ENCODE peak calls at places on chromosome 13, in five cellular contexts. N is CD4-positive, CD25-positive, alpha-beta regulatory T cell; D is stomach; Z is fibroblast of lung; U is A673. H is an unnamed sample. For H3K4me1 and H3K36me3, the result is how much of the 10 kb centered on the place peaks cover.

GRCh38 chr13:26658491-26658890 is 101.0 kb downstream of the WASF3 start:
- DNase-seq in N (no peak), D (no peak), Z (no peak), U (no peak), H (no peak)

GRCh38 chr13:44437356-44438233 is 64.0 kb downstream of the SERP2 start:
- DNase-seq in N (no peak), D (no peak), Z (peak), U (peak), H (no peak)

GRCh38 chr13:110123041-110123809 is 183.7 kb downstream of the COL4A1 start:
- DNase-seq in N (no peak), D (no peak), Z (peak), U (no peak), H (no peak)

GRCh38 chr13:42283574-42283973 is 11.6 kb downstream of the AKAP11 start:
- DNase-seq in N (no peak), D (no peak), Z (no peak), U (no peak), H (no peak)

GRCh38 chr13:21123956-21124355 is 52.4 kb downstream of the SKA3 start:
- DNase-seq in N (no peak), D (no peak), Z (no peak), U (no peak), H (no peak)

GRCh38 chr13:74110053-74110452 is 24.2 kb downstream of the KLF12 start:
- DNase-seq in N (no peak), D (no peak), Z (no peak), U (no peak), H (no peak)

GRCh38 chr13:101554420-101555125 is 102.1 kb downstream of the ITGBL1 start:
- DNase-seq in N (no peak), D (no peak), Z (no peak), U (peak), H (no peak)

GRCh38 chr13:27359203-27359821 is 65.1 kb upstream of the GTF3A start:
- DNase-seq in N (peak), D (peak), Z (peak), U (peak), H (peak)

GRCh38 chr13:41780736-41781708 is 179.9 kb downstream of the VWA8 start:
- DNase-seq in N (no peak), D (no peak), Z (peak), U (peak), H (no peak)

GRCh38 chr13:31049083-31049482 is 112.6 kb downstream of the HSPH1 start:
- DNase-seq in N (no peak), D (no peak), Z (no peak), U (no peak), H (no peak)

GRCh38 chr13:105159794-105160193 is 1375.7 kb downstream of the EFNB2 start:
- DNase-seq in N (no peak), D (no peak), Z (no peak), U (no peak), H (no peak)

GRCh38 chr13:59861676-59862075 is 302.1 kb downstream of the DIAPH3 start:
- DNase-seq in N (no peak), D (no peak), Z (no peak), U (peak), H (no peak)

GRCh38 chr13:40982772-40983171 is 36.3 kb downstream of the ELF1 start:
- DNase-seq in N (peak), D (no peak), Z (peak), U (peak), H (peak)

GRCh38 chr13:78827471-78827870 is 168.5 kb upstream of the OBI1 start:
- DNase-seq in N (no peak), D (no peak), Z (no peak), U (no peak), H (no peak)

GRCh38 chr13:44801990-44802389 is 187.3 kb downstream of the NUFIP1 start:
- DNase-seq in N (no peak), D (peak), Z (peak), U (no peak), H (no peak)

GRCh38 chr13:82565191-82565590 is 1317.1 kb downstream of the SLITRK1 start:
- DNase-seq in N (no peak), D (no peak), Z (no peak), U (no peak), H (no peak)

GRCh38 chr13:91368676-91369425 is 21.4 kb downstream of the MIR17HG start:
- DNase-seq in N (no peak), D (no peak), Z (peak), U (no peak), H (no peak)

GRCh38 chr13:80680786-80681366 is 339.9 kb upstream of the SPRY2 start:
- DNase-seq in N (no peak), D (no peak), Z (no peak), U (no peak), H (no peak)
- H3K4me1 ChIP-seq in N (under half), D (under half), Z (under half), U (under half), H (under half)

DNA sequence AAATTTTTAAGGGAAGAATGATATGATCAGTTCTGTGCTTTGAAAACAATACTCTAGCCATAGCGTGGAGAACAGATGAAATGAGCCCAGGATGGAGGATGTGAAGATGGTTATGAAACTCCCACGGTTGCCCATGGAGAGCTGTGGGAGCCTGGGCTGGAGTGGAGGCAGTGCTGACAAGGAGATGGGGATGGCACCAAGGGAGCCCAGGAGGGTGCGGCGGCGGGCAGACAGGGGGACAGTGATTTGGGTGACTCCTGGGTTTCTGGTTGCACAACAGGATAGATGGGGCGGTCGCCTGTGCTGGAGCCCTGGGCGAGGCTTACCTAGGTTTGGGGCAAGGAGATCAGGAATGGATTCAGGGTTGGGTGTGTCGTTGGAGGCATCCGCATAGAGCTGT is 15.9 kb downstream of the ARHGEF7 start:
- DNase-seq in N (no peak), D (no peak), Z (no peak), U (no peak), H (no peak)
- H3K36me3 ChIP-seq in N (under half), D (under half), Z (under half), U (under half), H (under half)

GRCh38 chr13:113489549-113490495 is 689 bp downstream of the DCUN1D2 start:
- DNase-seq in N (peak), D (peak), Z (peak), U (peak), H (peak)

GRCh38 chr13:113489171-113489548 is 1.4 kb downstream of the DCUN1D2 start:
- DNase-seq in N (no peak), D (no peak), Z (no peak), U (no peak), H (no peak)

GRCh38 chr13:113491418-113491883 is 940 bp upstream of the DCUN1D2 start:
- DNase-seq in N (no peak), D (peak), Z (peak), U (peak), H (no peak)

GRCh38 chr13:113491982-113492381 is 1.5 kb upstream of the DCUN1D2 start:
- DNase-seq in N (no peak), D (no peak), Z (no peak), U (no peak), H (no peak)

DNA sequence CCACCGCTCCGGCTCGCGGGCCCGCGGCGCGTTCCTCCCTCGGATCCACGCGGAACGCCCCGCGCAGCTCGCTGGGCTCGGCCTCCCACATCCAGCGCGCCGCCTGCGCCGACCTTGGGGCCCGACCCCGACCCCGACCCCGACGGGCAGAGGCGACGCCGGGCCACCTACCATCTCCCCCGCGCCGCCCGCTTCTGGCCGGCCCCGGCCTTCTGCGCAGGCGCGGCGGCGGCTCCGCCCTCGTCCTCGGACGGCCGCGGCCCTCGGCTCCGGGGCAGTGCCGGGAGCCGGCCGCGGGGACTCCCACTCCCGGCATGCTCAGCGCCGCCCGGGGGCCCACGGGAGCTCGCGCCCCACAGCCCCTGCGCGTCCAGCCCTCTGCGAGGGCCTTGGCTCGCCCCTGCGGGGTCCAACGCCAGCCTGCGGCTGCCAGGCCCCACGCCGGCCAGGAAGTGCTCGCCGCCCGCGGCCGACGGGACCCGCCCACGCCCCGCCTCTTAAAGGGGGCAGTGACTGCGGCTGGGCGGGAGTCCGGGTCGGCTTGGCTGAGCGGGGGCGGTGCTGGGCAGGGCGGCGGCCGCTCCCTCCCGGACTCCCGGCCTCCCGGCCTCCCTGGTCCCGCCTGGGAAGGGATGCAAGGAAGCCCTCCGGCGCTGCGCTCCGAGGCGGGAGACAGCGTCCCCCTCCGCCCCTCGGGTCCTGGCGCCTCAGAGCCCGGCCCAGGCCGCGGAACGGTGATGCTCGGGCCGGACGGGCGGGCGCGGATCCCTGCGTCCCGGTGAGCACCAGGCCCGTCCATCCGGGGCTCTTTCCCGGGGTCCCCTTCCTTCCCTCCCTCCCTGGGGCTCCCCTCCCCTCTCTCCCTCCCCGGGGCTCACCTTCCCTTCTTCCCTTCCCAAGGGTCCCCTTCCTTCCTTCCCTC is at the start of gene DCUN1D2:
- DNase-seq in N (peak), D (peak), Z (peak), U (peak), H (peak)
- H3K4me1 ChIP-seq in N (under half), D (half or more), Z (under half), U (under half), H (under half)

DNA sequence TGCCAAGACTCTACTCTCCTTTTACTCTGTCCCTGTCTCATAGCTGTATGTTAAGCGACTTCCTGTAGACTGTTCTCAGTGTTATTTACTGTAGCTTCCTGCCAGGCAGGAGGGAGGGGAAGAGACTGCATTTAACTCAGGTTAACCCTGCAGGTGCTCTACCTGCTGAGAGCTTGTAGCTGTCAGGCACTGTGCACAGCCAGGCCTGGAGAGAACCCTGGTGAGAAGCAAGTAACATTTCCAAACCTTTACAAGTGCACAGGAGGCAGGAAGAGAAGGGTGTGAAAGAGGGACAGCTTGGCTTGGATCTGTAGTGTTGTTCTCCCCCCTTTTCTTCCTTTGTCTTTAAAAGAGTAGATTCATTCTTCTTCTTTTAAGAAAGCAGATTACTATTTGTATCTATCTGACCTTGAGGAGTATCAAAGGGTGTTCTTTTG is 167.1 kb downstream of the LMO7 start:
- DNase-seq in N (no peak), D (peak), Z (no peak), U (no peak), H (no peak)
- H3K36me3 ChIP-seq in N (under half), D (under half), Z (under half), U (under half), H (under half)

GRCh38 chr13:112731667-112732616 is 42.1 kb downstream of the ATP11A start:
- DNase-seq in N (no peak), D (no peak), Z (no peak), U (no peak), H (no peak)

GRCh38 chr13:112732679-112733078 is 42.8 kb downstream of the ATP11A start:
- DNase-seq in N (no peak), D (no peak), Z (no peak), U (no peak), H (no peak)

GRCh38 chr13:112734696-112735547 is 45.1 kb downstream of the ATP11A start:
- DNase-seq in N (no peak), D (no peak), Z (no peak), U (no peak), H (no peak)

GRCh38 chr13:112733112-112733511 is 43.3 kb downstream of the ATP11A start:
- DNase-seq in N (no peak), D (no peak), Z (no peak), U (no peak), H (no peak)

GRCh38 chr13:112733661-112734379 is 44.0 kb downstream of the ATP11A start:
- DNase-seq in N (no peak), D (no peak), Z (peak), U (no peak), H (no peak)
- H3K4me1 ChIP-seq in N (under half), D (under half), Z (under half), U (under half), H (under half)

DNA sequence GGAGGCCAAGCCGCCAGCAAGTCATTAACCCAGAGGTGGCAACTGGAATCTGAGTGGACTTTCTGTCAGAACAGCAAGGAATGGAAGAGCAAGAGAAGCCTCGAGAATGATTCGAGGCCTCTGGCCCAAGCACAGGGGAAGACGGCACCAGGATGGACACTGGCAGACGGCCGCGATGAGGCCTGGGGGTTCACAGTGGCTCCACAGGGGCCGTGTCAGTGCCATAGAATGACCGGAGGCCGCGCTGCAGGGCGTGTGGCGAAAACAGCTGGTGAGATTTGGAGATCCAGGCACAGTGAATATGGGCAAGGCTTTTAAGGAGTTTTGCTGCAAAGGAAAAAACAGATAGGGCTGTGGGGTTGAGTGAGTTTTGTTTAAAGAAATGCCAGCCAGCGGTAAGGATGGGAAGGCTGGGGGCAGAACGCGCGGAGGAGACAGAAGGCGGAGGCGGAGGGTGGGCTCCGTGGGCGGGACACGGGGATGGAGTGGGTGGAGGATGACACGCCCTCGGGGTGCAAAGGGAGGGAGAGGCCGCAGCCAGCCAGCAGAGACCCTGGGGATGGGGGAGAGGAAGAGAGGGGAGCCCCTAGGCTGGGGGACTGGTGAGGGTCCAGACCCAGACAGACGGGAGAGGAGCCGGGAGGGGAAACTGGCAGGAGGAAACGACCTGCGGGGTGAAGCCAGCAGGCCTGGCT is 130.5 kb downstream of the RNF17 start:
- DNase-seq in N (no peak), D (no peak), Z (no peak), U (no peak), H (no peak)
- H3K36me3 ChIP-seq in N (under half), D (under half), Z (under half), U (under half), H (under half)

GRCh38 chr13:99059498-99060070 is 81.7 kb upstream of the DOCK9 start:
- DNase-seq in N (no peak), D (no peak), Z (no peak), U (no peak), H (no peak)
- H3K4me1 ChIP-seq in N (under half), D (under half), Z (under half), U (under half), H (under half)

GRCh38 chr13:39751805-39752204 is 96.3 kb downstream of the COG6 start:
- DNase-seq in N (no peak), D (no peak), Z (no peak), U (no peak), H (no peak)
- H3K36me3 ChIP-seq in N (under half), D (under half), Z (under half), U (under half), H (under half)

DNA sequence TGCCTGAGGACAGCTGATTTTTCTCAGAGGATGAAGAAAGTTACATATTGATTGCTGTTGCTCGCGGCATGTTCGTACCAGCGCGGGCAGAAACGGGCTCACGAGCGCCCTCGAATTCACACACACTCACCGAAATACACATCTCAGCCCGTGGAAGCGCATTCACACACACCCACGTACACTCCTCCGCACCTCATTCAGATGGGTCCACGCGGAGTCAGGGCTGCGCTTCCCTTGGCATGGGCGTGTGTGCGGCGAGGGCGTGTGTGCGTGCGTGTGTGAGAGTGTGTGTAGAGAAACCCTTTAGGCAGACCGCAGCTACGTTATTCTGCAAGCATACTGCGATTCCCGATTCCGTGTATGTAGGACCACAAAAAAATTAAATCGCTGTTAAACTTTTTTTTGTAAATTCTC is 2.1 kb upstream of the PCDH17 start:
- DNase-seq in N (no peak), D (no peak), Z (no peak), U (peak), H (no peak)
- H3K4me1 ChIP-seq in N (under half), D (under half), Z (under half), U (under half), H (under half)